ENCODE peak calls at places on chromosomes 13 and 19, in nine cellular contexts. U, N, X, Z, K, E, T, W and J are unnamed samples.

GRCh38 chr13:48776396-48776795 is 122.7 kb downstream of the CYSLTR2 start:
- DNase-seq in W (no peak), X (no peak), Z (peak; percentile 29), E (no peak), N (no peak), K (no peak), U (no peak), T (no peak), J (no peak)

GRCh38 chr13:94154362-94154761 is 325.1 kb downstream of the DCT start:
- DNase-seq in U (no peak), T (no peak), E (peak; percentile 36), Z (peak; percentile 81), X (no peak), W (no peak), N (no peak), K (no peak), J (no peak)

GRCh38 chr13:32902898-32903297 is 113.3 kb upstream of the KL start:
- DNase-seq in E (peak; percentile 44), W (peak; percentile 37), K (no peak), X (peak; percentile 15), U (no peak), T (no peak), N (no peak), Z (peak; percentile 67), J (no peak)

GRCh38 chr19:38321646-38322323 is 2.1 kb downstream of the KCNK6 start:
- DNase-seq in W (peak; percentile 34), Z (peak; percentile 83), E (no peak), K (no peak), T (no peak), N (no peak), U (no peak), X (no peak), J (no peak)

GRCh38 chr19:17411801-17412200 is 6.4 kb upstream of the BST2 start:
- DNase-seq in W (no peak), E (no peak), T (no peak), U (no peak), X (no peak), N (no peak), Z (no peak), K (no peak), J (no peak)

GRCh38 chr19:36460046-36460445 is 29.3 kb downstream of the ZNF566 start:
- DNase-seq in T (no peak), W (no peak), Z (peak; percentile 29), E (peak; percentile 33), X (no peak), K (no peak), N (no peak), U (no peak), J (no peak)

GRCh38 chr13:59743195-59743594 is 420.5 kb downstream of the DIAPH3 start:
- DNase-seq in X (no peak), Z (no peak), K (no peak), W (no peak), N (no peak), T (no peak), U (no peak), E (no peak), J (no peak)

GRCh38 chr19:17089238-17089637 is 13.7 kb downstream of the MYO9B start:
- DNase-seq in N (no peak), U (no peak), T (no peak), K (no peak), Z (peak; percentile 45), W (no peak), X (no peak), E (peak; percentile 72), J (no peak)

GRCh38 chr13:106103779-106104178 is 431.7 kb downstream of the EFNB2 start:
- DNase-seq in E (peak; percentile 83), U (no peak), X (no peak), W (peak; percentile 31), T (no peak), K (no peak), N (no peak), Z (peak; percentile 62), J (no peak)

GRCh38 chr19:2123682-2124387 is 27.1 kb downstream of the IZUMO4 start:
- DNase-seq in T (no peak), W (no peak), X (no peak), Z (no peak), N (no peak), K (no peak), E (no peak), U (no peak), J (no peak)

GRCh38 chr19:12656899-12657571 is 9.5 kb downstream of the MAN2B1 start:
- DNase-seq in U (no peak), Z (no peak), N (no peak), W (no peak), K (no peak), X (no peak), E (no peak), T (no peak), J (no peak)

GRCh38 chr19:16921766-16922591 is 33.2 kb downstream of the F2RL3 start:
- DNase-seq in X (no peak), E (no peak), Z (no peak), T (no peak), K (no peak), N (no peak), W (no peak), U (no peak), J (no peak)

GRCh38 chr13:112132619-112133018 is 65.7 kb downstream of the SOX1 start:
- DNase-seq in E (no peak), X (no peak), W (no peak), T (no peak), K (no peak), Z (no peak), U (no peak), N (no peak), J (no peak)

GRCh38 chr13:29523199-29523931 is 72.1 kb downstream of the SLC7A1 start:
- DNase-seq in W (no peak), N (no peak), E (no peak), U (no peak), T (no peak), K (no peak), X (no peak), Z (peak; percentile 77), J (no peak)

GRCh38 chr19:13834308-13834790 is 39.1 kb downstream of the ZSWIM4 start:
- DNase-seq in E (peak; percentile 87), T (no peak), X (no peak), N (peak; percentile 47), U (no peak), W (no peak), Z (peak; percentile 65), K (no peak), J (no peak)

GRCh38 chr19:44260343-44260681 is 626 bp downstream of the ZNF233 start:
- DNase-seq in Z (no peak), E (no peak), T (no peak), X (no peak), U (no peak), K (no peak), N (no peak), W (peak; percentile 22), J (no peak)